ENCODE peak calls at places on chromosomes 13 and 19, in eight cellular contexts. L, U, V, H, T, Z, D and A are unnamed samples.

GRCh38 chr13:45336025-45336800 is 4.8 kb downstream of the TPT1 start:
- DNase-seq in L (no peak), U (no peak), V (no peak), H (no peak), T (no peak), Z (no peak), D (no peak), A (no peak)

GRCh38 chr19:50242586-50242985 is 39.2 kb downstream of the MYH14 start:
- DNase-seq in L (peak), U (no peak), V (no peak), H (no peak), T (no peak), Z (no peak), D (no peak), A (no peak)

GRCh38 chr13:44416297-44416696 is 42.7 kb downstream of the SERP2 start:
- DNase-seq in L (no peak), U (no peak), V (no peak), H (peak), T (no peak), Z (no peak), D (no peak), A (no peak)

GRCh38 chr13:87166348-87166747 is 504.8 kb upstream of the SLITRK5 start:
- DNase-seq in L (no peak), U (no peak), V (no peak), H (no peak), T (no peak), Z (no peak), D (no peak), A (no peak)

GRCh38 chr19:4557971-4558941 is 1.2 kb downstream of the SEMA6B start:
- DNase-seq in L (no peak), U (peak), V (no peak), H (peak), T (no peak), Z (peak), D (no peak), A (peak)

GRCh38 chr13:41905600-41906254 is 55.2 kb downstream of the VWA8 start:
- DNase-seq in L (no peak), U (no peak), V (no peak), H (no peak), T (no peak), Z (peak), D (peak), A (no peak)

GRCh38 chr13:78881746-78882145 is 222.8 kb upstream of the OBI1 start:
- DNase-seq in L (no peak), U (no peak), V (no peak), H (no peak), T (no peak), Z (peak), D (no peak), A (no peak)

GRCh38 chr13:28059214-28059613 is 41.2 kb downstream of the FLT3 start:
- DNase-seq in L (no peak), U (peak), V (peak), H (no peak), T (no peak), Z (peak), D (peak), A (peak)

GRCh38 chr13:96104516-96104915 is 14.6 kb downstream of the HS6ST3 start:
- DNase-seq in L (no peak), U (no peak), V (no peak), H (no peak), T (no peak), Z (no peak), D (no peak), A (no peak)

GRCh38 chr13:90803210-90803609 is 544.3 kb upstream of the MIR17HG start:
- DNase-seq in L (no peak), U (no peak), V (no peak), H (no peak), T (no peak), Z (no peak), D (no peak), A (no peak)

GRCh38 chr13:112844879-112845278 is 124.1 kb upstream of the MCF2L start:
- DNase-seq in L (no peak), U (no peak), V (no peak), H (no peak), T (no peak), Z (no peak), D (no peak), A (no peak)

GRCh38 chr19:35024095-35024494 is 6.2 kb upstream of the SCN1B start:
- DNase-seq in L (no peak), U (no peak), V (no peak), H (no peak), T (peak), Z (no peak), D (no peak), A (no peak)

GRCh38 chr19:33278403-33279269 is 23.7 kb downstream of the CEBPA start:
- DNase-seq in L (no peak), U (no peak), V (no peak), H (peak), T (no peak), Z (no peak), D (peak), A (no peak)

GRCh38 chr13:51715613-51716012 is 88.3 kb downstream of the DHRS12 start:
- DNase-seq in L (no peak), U (no peak), V (no peak), H (no peak), T (no peak), Z (no peak), D (no peak), A (no peak)

GRCh38 chr19:48745208-48745995 is 1.3 kb downstream of the IZUMO1 start:
- DNase-seq in L (no peak), U (peak), V (peak), H (peak), T (peak), Z (peak), D (peak), A (peak)

GRCh38 chr13:69619651-69620050 is 488.0 kb upstream of the ATXN8OS start:
- DNase-seq in L (no peak), U (no peak), V (no peak), H (no peak), T (no peak), Z (no peak), D (no peak), A (no peak)

GRCh38 chr13:98273824-98274786 is 97.0 kb upstream of the RNF113B start:
- DNase-seq in L (no peak), U (no peak), V (no peak), H (no peak), T (no peak), Z (no peak), D (no peak), A (no peak)

GRCh38 chr19:46892252-46893179 is 31.7 kb downstream of the ARHGAP35 start:
- DNase-seq in L (peak), U (no peak), V (no peak), H (no peak), T (no peak), Z (no peak), D (no peak), A (no peak)

GRCh38 chr13:71217827-71218226 is 649.2 kb downstream of the DACH1 start:
- DNase-seq in L (no peak), U (no peak), V (no peak), H (no peak), T (no peak), Z (no peak), D (no peak), A (no peak)

GRCh38 chr19:17475541-17476115 is 5.3 kb downstream of the SLC27A1 start:
- DNase-seq in L (no peak), U (peak), V (no peak), H (peak), T (peak), Z (no peak), D (peak), A (peak)

GRCh38 chr19:32404213-32404938 is 1.2 kb upstream of the DPY19L3 start:
- DNase-seq in L (no peak), U (no peak), V (no peak), H (no peak), T (no peak), Z (no peak), D (peak), A (no peak)

GRCh38 chr13:65095697-65096096 is 2134.4 kb downstream of the PCDH9 start:
- DNase-seq in L (no peak), U (no peak), V (no peak), H (no peak), T (no peak), Z (peak), D (no peak), A (no peak)

GRCh38 chr13:66673401-66673800 is 556.7 kb downstream of the PCDH9 start:
- DNase-seq in L (no peak), U (no peak), V (no peak), H (no peak), T (no peak), Z (no peak), D (peak), A (no peak)

GRCh38 chr13:50831510-50831909 is 12.0 kb downstream of the DLEU7 start:
- DNase-seq in L (no peak), U (no peak), V (no peak), H (no peak), T (no peak), Z (no peak), D (no peak), A (no peak)

GRCh38 chr13:24834902-24835510 is 71.0 kb downstream of the RNF17 start:
- DNase-seq in L (no peak), U (no peak), V (no peak), H (no peak), T (no peak), Z (no peak), D (no peak), A (peak)

GRCh38 chr13:40187836-40188591 is 478.4 kb downstream of the FOXO1 start:
- DNase-seq in L (no peak), U (no peak), V (no peak), H (no peak), T (no peak), Z (no peak), D (no peak), A (no peak)

GRCh38 chr19:39497850-39498261 is 891 bp upstream of the DLL3 start:
- DNase-seq in L (no peak), U (no peak), V (peak), H (no peak), T (no peak), Z (peak), D (peak), A (peak)

GRCh38 chr13:43153436-43154082 is 130.2 kb downstream of the DNAJC15 start:
- DNase-seq in L (no peak), U (no peak), V (no peak), H (no peak), T (no peak), Z (no peak), D (no peak), A (no peak)

GRCh38 chr13:20291037-20291436 is 58.9 kb upstream of the GJB6 start:
- DNase-seq in L (no peak), U (no peak), V (no peak), H (no peak), T (no peak), Z (no peak), D (no peak), A (peak)

GRCh38 chr13:59038824-59039223 is 1124.9 kb downstream of the DIAPH3 start:
- DNase-seq in L (no peak), U (no peak), V (no peak), H (no peak), T (no peak), Z (no peak), D (no peak), A (no peak)

GRCh38 chr13:65638572-65639168 is 1591.5 kb downstream of the PCDH9 start:
- DNase-seq in L (no peak), U (no peak), V (peak), H (no peak), T (no peak), Z (peak), D (peak), A (no peak)

GRCh38 chr13:74061939-74062595 is 72.1 kb downstream of the KLF12 start:
- DNase-seq in L (peak), U (no peak), V (no peak), H (no peak), T (no peak), Z (peak), D (no peak), A (no peak)

GRCh38 chr13:77595166-77595810 is 59.8 kb downstream of the SCEL start:
- DNase-seq in L (no peak), U (no peak), V (no peak), H (no peak), T (no peak), Z (no peak), D (no peak), A (no peak)

GRCh38 chr19:31285744-31286143 is 63.5 kb downstream of the TSHZ3 start:
- DNase-seq in L (no peak), U (no peak), V (no peak), H (no peak), T (peak), Z (no peak), D (no peak), A (no peak)

GRCh38 chr13:73672492-73672891 is 461.7 kb downstream of the KLF12 start:
- DNase-seq in L (no peak), U (no peak), V (no peak), H (no peak), T (no peak), Z (no peak), D (peak), A (no peak)

GRCh38 chr13:38871275-38871674 is 119.4 kb downstream of the STOML3 start:
- DNase-seq in L (no peak), U (no peak), V (no peak), H (no peak), T (no peak), Z (no peak), D (peak), A (no peak)

GRCh38 chr13:38875186-38875875 is 115.3 kb downstream of the STOML3 start:
- DNase-seq in L (no peak), U (no peak), V (no peak), H (no peak), T (no peak), Z (no peak), D (no peak), A (no peak)

GRCh38 chr13:38868870-38869269 is 121.8 kb downstream of the STOML3 start:
- DNase-seq in L (no peak), U (no peak), V (no peak), H (no peak), T (no peak), Z (no peak), D (no peak), A (no peak)

GRCh38 chr13:38868399-38868798 is 122.2 kb downstream of the STOML3 start:
- DNase-seq in L (no peak), U (no peak), V (no peak), H (no peak), T (no peak), Z (no peak), D (no peak), A (no peak)

DNA sequence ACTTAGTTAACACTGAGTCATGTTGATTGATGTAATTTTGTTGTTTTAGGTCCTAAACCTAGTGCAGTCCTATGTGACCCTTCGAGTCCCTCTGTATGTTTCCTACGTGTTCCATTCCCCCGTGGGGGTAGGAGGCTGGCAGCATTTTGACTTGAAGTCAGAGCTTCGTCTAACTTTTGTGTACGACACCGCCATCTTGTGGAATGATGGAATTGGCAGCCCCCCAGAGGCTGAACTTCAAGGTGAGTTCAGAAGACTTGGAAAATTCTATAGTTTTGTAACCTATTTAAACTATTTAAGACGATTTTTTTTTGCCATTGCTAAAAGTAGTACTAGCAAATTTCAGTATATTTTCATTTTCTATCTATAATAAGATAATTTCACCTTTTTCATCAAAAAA is 117.9 kb downstream of the STOML3 start:
- DNase-seq in L (no peak), U (no peak), V (peak), H (peak), T (peak), Z (peak), D (peak), A (peak)
- TF ChIP-seq EP300 in L (no peak), U (no peak), V (no peak), H (no peak), T (no peak), Z (no peak), D (no peak), A (no peak)

DNA sequence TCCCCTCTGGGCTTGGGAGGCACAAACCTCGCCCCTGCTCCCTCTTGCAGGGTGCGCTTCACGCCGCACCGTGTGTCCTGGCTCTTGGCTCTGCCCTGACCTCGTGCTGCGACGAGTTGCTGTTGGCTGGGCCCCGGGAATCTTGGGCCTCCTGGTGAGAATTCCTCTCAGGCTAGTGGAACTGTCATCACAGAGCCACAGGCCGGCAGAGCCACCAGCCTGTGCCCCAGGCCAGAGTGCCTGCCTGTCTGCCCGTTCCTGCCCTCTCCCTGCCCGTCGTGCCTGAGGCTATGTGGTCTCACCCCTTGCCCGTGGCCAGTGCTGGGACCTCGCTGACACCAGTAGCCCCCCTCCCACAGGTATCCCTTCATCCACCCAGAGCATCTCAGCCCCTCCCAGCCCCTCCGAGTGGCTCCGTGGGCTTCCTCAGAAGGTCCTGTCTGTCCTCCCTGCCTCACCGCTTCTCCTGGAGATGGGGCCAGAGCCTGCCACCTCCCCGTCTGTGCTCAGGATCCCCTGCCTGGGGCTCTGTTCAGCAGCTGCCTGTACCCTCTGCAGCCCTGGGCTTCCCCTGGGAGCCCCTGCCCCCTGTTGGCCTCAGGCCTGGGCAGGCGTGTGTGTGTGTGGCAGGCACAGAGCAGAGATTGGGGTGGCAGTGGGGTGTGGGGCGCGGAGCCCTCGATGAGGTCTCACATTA is 13.3 kb downstream of the NDUFB7 start:
- DNase-seq in L (no peak), U (no peak), V (no peak), H (no peak), T (no peak), Z (no peak), D (no peak), A (no peak)
- TF ChIP-seq CTCF in L (no peak), U (no peak), V (no peak), H (no peak), T (no peak), Z (no peak), D (no peak), A (no peak)

GRCh38 chr19:41903161-41903953 is 20.4 kb downstream of the ARHGEF1 start:
- DNase-seq in L (no peak), U (no peak), V (no peak), H (peak), T (no peak), Z (no peak), D (no peak), A (no peak)

GRCh38 chr19:41902594-41902993 is 19.6 kb downstream of the ARHGEF1 start:
- DNase-seq in L (no peak), U (no peak), V (no peak), H (no peak), T (no peak), Z (no peak), D (no peak), A (no peak)

GRCh38 chr19:41904118-41904870 is 21.3 kb downstream of the ARHGEF1 start:
- DNase-seq in L (no peak), U (peak), V (no peak), H (peak), T (no peak), Z (no peak), D (peak), A (peak)

GRCh38 chr19:41898235-41898634 is 15.3 kb downstream of the ARHGEF1 start:
- DNase-seq in L (no peak), U (no peak), V (no peak), H (no peak), T (no peak), Z (no peak), D (no peak), A (no peak)

DNA sequence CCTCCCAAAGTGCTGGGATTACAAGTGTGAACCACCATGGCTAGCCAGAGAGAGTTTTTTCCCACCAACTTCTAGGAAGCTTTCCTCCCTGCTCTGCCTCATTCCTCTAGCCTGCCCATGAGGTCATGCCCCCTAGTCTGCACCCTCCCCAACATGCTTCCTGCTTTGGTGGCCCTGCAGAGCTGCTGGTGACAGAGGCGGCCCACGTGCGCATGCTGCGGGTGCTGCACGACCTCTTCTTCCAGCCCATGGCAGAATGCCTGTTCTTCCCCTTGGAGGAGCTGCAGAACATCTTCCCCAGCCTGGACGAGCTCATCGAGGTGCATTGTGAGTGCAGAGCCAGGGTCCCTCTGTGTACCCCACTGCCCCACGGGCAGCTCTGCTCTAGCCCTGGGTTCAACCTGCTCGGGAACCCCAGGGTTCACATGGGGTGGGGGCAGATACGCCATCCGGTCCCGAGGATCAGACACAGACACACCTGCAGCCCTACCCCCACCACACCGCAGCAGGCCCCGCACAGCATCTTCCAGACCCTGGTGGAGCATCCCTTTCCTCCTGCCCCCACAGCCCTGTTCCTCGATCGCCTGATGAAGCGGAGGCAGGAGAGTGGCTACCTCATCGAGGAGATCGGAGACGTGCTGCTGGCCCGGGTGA is 18.9 kb downstream of the ARHGEF1 start:
- DNase-seq in L (no peak), U (no peak), V (no peak), H (no peak), T (no peak), Z (no peak), D (no peak), A (no peak)
- TF ChIP-seq POLR2AphosphoS5 in L (no peak), U (no peak), V (no peak), H (no peak), T (no peak), Z (no peak), D (no peak), A (no peak)

GRCh38 chr19:54095136-54095858 is 5.3 kb downstream of the OSCAR start:
- DNase-seq in L (no peak), U (no peak), V (no peak), H (no peak), T (peak), Z (no peak), D (no peak), A (no peak)
- TF ChIP-seq EP300 in L (no peak), U (no peak), V (no peak), H (no peak), T (no peak), Z (no peak), D (no peak), A (no peak)

GRCh38 chr13:102141625-102142472 is 260.0 kb downstream of the FGF14 start:
- DNase-seq in L (no peak), U (no peak), V (peak), H (no peak), T (no peak), Z (no peak), D (peak), A (no peak)
- TF ChIP-seq CTCF in L (peak), U (peak), V (no peak), H (peak), T (peak), Z (peak), D (peak), A (peak)